ENCODE peak calls at places on chromosomes 2 and 18, in eight cellular contexts. One of them, this sample, is unnamed.
A peak's percentile ranks its signal among the peaks of the same experiment; 100 is the strongest.

GRCh38 chr2:6932833-6933232 is 15.6 kb downstream of the RNF144A start:
- DNase-seq in NCI-H1417: no peak
- DNase-seq in GM03348: no peak
- DNase-seq in pancreas: no peak
- DNase-seq in stimulated activated CD4-positive, alpha-beta T cell treated with anti-CD3 and anti-CD28 coated beads, Interleukin-12 subunit alpha, Interleukin-12 subunit beta, amount 100 ng/mL, for 48 hours: no peak
- DNase-seq in HepG2: peak; percentile 59
- DNase-seq in GM19239: no peak
- DNase-seq in tibial artery: no peak
- DNase-seq in this sample: no peak

GRCh38 chr2:4763009-4763408 is 929.2 kb upstream of the SOX11 start:
- DNase-seq in NCI-H1417: peak; percentile 84
- DNase-seq in GM03348: no peak
- DNase-seq in pancreas: peak; percentile 25
- DNase-seq in stimulated activated CD4-positive, alpha-beta T cell treated with anti-CD3 and anti-CD28 coated beads, Interleukin-12 subunit alpha, Interleukin-12 subunit beta, amount 100 ng/mL, for 48 hours: no peak
- DNase-seq in HepG2: no peak
- DNase-seq in GM19239: no peak
- DNase-seq in tibial artery: no peak
- DNase-seq in this sample: no peak

GRCh38 chr18:42053188-42053781 is 98.3 kb downstream of the PIK3C3 start:
- DNase-seq in NCI-H1417: peak; percentile 75
- DNase-seq in GM03348: peak; percentile 52
- DNase-seq in pancreas: peak; percentile 31
- DNase-seq in stimulated activated CD4-positive, alpha-beta T cell treated with anti-CD3 and anti-CD28 coated beads, Interleukin-12 subunit alpha, Interleukin-12 subunit beta, amount 100 ng/mL, for 48 hours: peak; percentile 57
- DNase-seq in HepG2: peak; percentile 34
- DNase-seq in GM19239: no peak
- DNase-seq in tibial artery: no peak
- DNase-seq in this sample: no peak

GRCh38 chr2:148814143-148814852 is 60.7 kb upstream of the KIF5C start:
- DNase-seq in NCI-H1417: no peak
- DNase-seq in GM03348: no peak
- DNase-seq in pancreas: no peak
- DNase-seq in stimulated activated CD4-positive, alpha-beta T cell treated with anti-CD3 and anti-CD28 coated beads, Interleukin-12 subunit alpha, Interleukin-12 subunit beta, amount 100 ng/mL, for 48 hours: no peak
- DNase-seq in HepG2: no peak
- DNase-seq in GM19239: no peak
- DNase-seq in tibial artery: no peak
- DNase-seq in this sample: no peak

GRCh38 chr18:21809725-21810124 is 69.1 kb downstream of the MIB1 start:
- DNase-seq in NCI-H1417: no peak
- DNase-seq in GM03348: no peak
- DNase-seq in pancreas: no peak
- DNase-seq in stimulated activated CD4-positive, alpha-beta T cell treated with anti-CD3 and anti-CD28 coated beads, Interleukin-12 subunit alpha, Interleukin-12 subunit beta, amount 100 ng/mL, for 48 hours: no peak
- DNase-seq in HepG2: no peak
- DNase-seq in GM19239: no peak
- DNase-seq in tibial artery: no peak
- DNase-seq in this sample: no peak

GRCh38 chr2:143083636-143084035 is 45.6 kb upstream of the ARHGAP15 start:
- DNase-seq in NCI-H1417: no peak
- DNase-seq in GM03348: peak; percentile 36
- DNase-seq in pancreas: no peak
- DNase-seq in stimulated activated CD4-positive, alpha-beta T cell treated with anti-CD3 and anti-CD28 coated beads, Interleukin-12 subunit alpha, Interleukin-12 subunit beta, amount 100 ng/mL, for 48 hours: no peak
- DNase-seq in HepG2: no peak
- DNase-seq in GM19239: no peak
- DNase-seq in tibial artery: no peak
- DNase-seq in this sample: no peak

GRCh38 chr2:144541411-144541810 is 21.5 kb upstream of the ZEB2 start:
- DNase-seq in NCI-H1417: no peak
- DNase-seq in GM03348: no peak
- DNase-seq in pancreas: no peak
- DNase-seq in stimulated activated CD4-positive, alpha-beta T cell treated with anti-CD3 and anti-CD28 coated beads, Interleukin-12 subunit alpha, Interleukin-12 subunit beta, amount 100 ng/mL, for 48 hours: no peak
- DNase-seq in HepG2: no peak
- DNase-seq in GM19239: no peak
- DNase-seq in tibial artery: no peak
- DNase-seq in this sample: no peak

GRCh38 chr18:77056399-77057015 is 76.1 kb downstream of the MBP start:
- DNase-seq in NCI-H1417: peak; percentile 77
- DNase-seq in GM03348: no peak
- DNase-seq in pancreas: no peak
- DNase-seq in stimulated activated CD4-positive, alpha-beta T cell treated with anti-CD3 and anti-CD28 coated beads, Interleukin-12 subunit alpha, Interleukin-12 subunit beta, amount 100 ng/mL, for 48 hours: no peak
- DNase-seq in HepG2: peak; percentile 19
- DNase-seq in GM19239: no peak
- DNase-seq in tibial artery: peak; percentile 74
- DNase-seq in this sample: peak; percentile 54

GRCh38 chr2:96952976-96953610 is 33.3 kb downstream of the FAM178B start:
- DNase-seq in NCI-H1417: no peak
- DNase-seq in GM03348: no peak
- DNase-seq in pancreas: no peak
- DNase-seq in stimulated activated CD4-positive, alpha-beta T cell treated with anti-CD3 and anti-CD28 coated beads, Interleukin-12 subunit alpha, Interleukin-12 subunit beta, amount 100 ng/mL, for 48 hours: no peak
- DNase-seq in HepG2: no peak
- DNase-seq in GM19239: no peak
- DNase-seq in tibial artery: peak; percentile 71
- DNase-seq in this sample: no peak

GRCh38 chr2:230895536-230896345 is 29.3 kb downstream of the GPR55 start:
- DNase-seq in NCI-H1417: no peak
- DNase-seq in GM03348: no peak
- DNase-seq in pancreas: no peak
- DNase-seq in stimulated activated CD4-positive, alpha-beta T cell treated with anti-CD3 and anti-CD28 coated beads, Interleukin-12 subunit alpha, Interleukin-12 subunit beta, amount 100 ng/mL, for 48 hours: no peak
- DNase-seq in HepG2: no peak
- DNase-seq in GM19239: no peak
- DNase-seq in tibial artery: peak; percentile 43
- DNase-seq in this sample: peak; percentile 78

GRCh38 chr2:62206024-62206423 is 10.1 kb downstream of the B3GNT2 start:
- DNase-seq in NCI-H1417: no peak
- DNase-seq in GM03348: no peak
- DNase-seq in pancreas: no peak
- DNase-seq in stimulated activated CD4-positive, alpha-beta T cell treated with anti-CD3 and anti-CD28 coated beads, Interleukin-12 subunit alpha, Interleukin-12 subunit beta, amount 100 ng/mL, for 48 hours: no peak
- DNase-seq in HepG2: no peak
- DNase-seq in GM19239: no peak
- DNase-seq in tibial artery: peak; percentile 56
- DNase-seq in this sample: no peak

GRCh38 chr2:236136483-236136882 is 31.7 kb downstream of the GBX2 start:
- DNase-seq in NCI-H1417: no peak
- DNase-seq in GM03348: no peak
- DNase-seq in pancreas: no peak
- DNase-seq in stimulated activated CD4-positive, alpha-beta T cell treated with anti-CD3 and anti-CD28 coated beads, Interleukin-12 subunit alpha, Interleukin-12 subunit beta, amount 100 ng/mL, for 48 hours: no peak
- DNase-seq in HepG2: no peak
- DNase-seq in GM19239: no peak
- DNase-seq in tibial artery: no peak
- DNase-seq in this sample: no peak

GRCh38 chr2:130150181-130151144 is 5.6 kb upstream of the CCDC74B start:
- DNase-seq in NCI-H1417: no peak
- DNase-seq in GM03348: no peak
- DNase-seq in pancreas: no peak
- DNase-seq in stimulated activated CD4-positive, alpha-beta T cell treated with anti-CD3 and anti-CD28 coated beads, Interleukin-12 subunit alpha, Interleukin-12 subunit beta, amount 100 ng/mL, for 48 hours: no peak
- DNase-seq in HepG2: no peak
- DNase-seq in GM19239: no peak
- DNase-seq in tibial artery: no peak
- DNase-seq in this sample: peak; percentile 28

GRCh38 chr2:138500592-138501426 is 761 bp upstream of the SPOPL start:
- DNase-seq in NCI-H1417: no peak
- DNase-seq in GM03348: no peak
- DNase-seq in pancreas: no peak
- DNase-seq in stimulated activated CD4-positive, alpha-beta T cell treated with anti-CD3 and anti-CD28 coated beads, Interleukin-12 subunit alpha, Interleukin-12 subunit beta, amount 100 ng/mL, for 48 hours: no peak
- DNase-seq in HepG2: peak; percentile 38
- DNase-seq in GM19239: no peak
- DNase-seq in tibial artery: no peak
- DNase-seq in this sample: peak; percentile 45

GRCh38 chr18:36809590-36810381 is 19.0 kb downstream of the TPGS2 start:
- DNase-seq in NCI-H1417: peak; percentile 83
- DNase-seq in GM03348: peak; percentile 77
- DNase-seq in pancreas: peak; percentile 22
- DNase-seq in stimulated activated CD4-positive, alpha-beta T cell treated with anti-CD3 and anti-CD28 coated beads, Interleukin-12 subunit alpha, Interleukin-12 subunit beta, amount 100 ng/mL, for 48 hours: no peak
- DNase-seq in HepG2: peak; percentile 56
- DNase-seq in GM19239: peak; percentile 57
- DNase-seq in tibial artery: no peak
- DNase-seq in this sample: peak; percentile 31

GRCh38 chr2:39138837-39139211 is 18.0 kb upstream of the SOS1 start:
- DNase-seq in NCI-H1417: no peak
- DNase-seq in GM03348: no peak
- DNase-seq in pancreas: no peak
- DNase-seq in stimulated activated CD4-positive, alpha-beta T cell treated with anti-CD3 and anti-CD28 coated beads, Interleukin-12 subunit alpha, Interleukin-12 subunit beta, amount 100 ng/mL, for 48 hours: no peak
- DNase-seq in HepG2: peak; percentile 57
- DNase-seq in GM19239: no peak
- DNase-seq in tibial artery: no peak
- DNase-seq in this sample: no peak

GRCh38 chr18:25921677-25922421 is 168.6 kb downstream of the SS18 start:
- DNase-seq in NCI-H1417: peak; percentile 61
- DNase-seq in GM03348: peak; percentile 39
- DNase-seq in pancreas: no peak
- DNase-seq in stimulated activated CD4-positive, alpha-beta T cell treated with anti-CD3 and anti-CD28 coated beads, Interleukin-12 subunit alpha, Interleukin-12 subunit beta, amount 100 ng/mL, for 48 hours: peak; percentile 41
- DNase-seq in HepG2: peak; percentile 31
- DNase-seq in GM19239: peak; percentile 28
- DNase-seq in tibial artery: no peak
- DNase-seq in this sample: peak; percentile 43

This sample was measured in Caco-2.